ENCODE peak calls at places on chromosome 18, in six cellular contexts. K, U, Q, T, H and C are unnamed samples.

GRCh38 chr18:78878335-78878734 is 101.3 kb upstream of the SALL3 start:
- DNase-seq in K (no peak), U (no peak), Q (no peak), T (no peak), H (no peak), C (no peak)

GRCh38 chr18:54791657-54792056 is 36.6 kb upstream of the RAB27B start:
- DNase-seq in K (no peak), U (no peak), Q (no peak), T (no peak), H (no peak), C (no peak)

GRCh38 chr18:58669731-58670379 is 1.4 kb upstream of the MALT1 start:
- DNase-seq in K (peak; percentile 28), U (peak; percentile 62), Q (no peak), T (no peak), H (no peak), C (no peak)

GRCh38 chr18:60943297-60943696 is 389.9 kb upstream of the CDH20 start:
- DNase-seq in K (no peak), U (no peak), Q (no peak), T (no peak), H (no peak), C (no peak)

GRCh38 chr18:62808116-62808515 is 92.8 kb downstream of the PHLPP1 start:
- DNase-seq in K (no peak), U (no peak), Q (no peak), T (no peak), H (no peak), C (no peak)

GRCh38 chr18:64273724-64274123 is 124.8 kb upstream of the LINC00305 start:
- DNase-seq in K (no peak), U (no peak), Q (no peak), T (no peak), H (no peak), C (no peak)

GRCh38 chr18:76496200-76496890 is 1.3 kb upstream of the ZNF516 start:
- DNase-seq in K (peak; percentile 49), U (no peak), Q (peak; percentile 20), T (no peak), H (peak; percentile 43), C (peak; percentile 26)

GRCh38 chr18:54636217-54636616 is 45.2 kb downstream of the DYNAP start:
- DNase-seq in K (no peak), U (no peak), Q (no peak), T (no peak), H (no peak), C (no peak)

GRCh38 chr18:23689031-23689615 is at the start of gene LAMA3:
- DNase-seq in K (peak; percentile 69), U (no peak), Q (peak; percentile 33), T (no peak), H (no peak), C (no peak)

GRCh38 chr18:12038661-12039417 is 54.8 kb upstream of the ANKRD62 start:
- DNase-seq in K (peak; percentile 85), U (no peak), Q (peak; percentile 75), T (peak; percentile 52), H (peak; percentile 87), C (peak; percentile 57)

GRCh38 chr18:59783138-59783537 is 85.9 kb upstream of the CCBE1 start:
- DNase-seq in K (peak; percentile 72), U (peak; percentile 31), Q (no peak), T (no peak), H (no peak), C (no peak)

GRCh38 chr18:48817021-48817461 is 133.7 kb downstream of the SMAD7 start:
- DNase-seq in K (no peak), U (no peak), Q (no peak), T (no peak), H (peak; percentile 20), C (no peak)

GRCh38 chr18:26487437-26487836 is 60.9 kb downstream of the KCTD1 start:
- DNase-seq in K (peak; percentile 86), U (no peak), Q (no peak), T (no peak), H (no peak), C (no peak)